ENCODE peak calls at places on chromosomes 1 and 21, in five cellular contexts. M, U, Z, X and N are unnamed samples.

GRCh38 chr1:38697387-38697786 is 162.2 kb downstream of the RRAGC start:
- DNase-seq in M (no peak), U (no peak), Z (no peak), X (no peak), N (no peak)

GRCh38 chr1:85274969-85275453 is 1.4 kb downstream of the BCL10 start:
- DNase-seq in M (peak), U (no peak), Z (peak), X (peak), N (no peak)

GRCh38 chr1:109385417-109385816 is 12.3 kb downstream of the SORT1 start:
- DNase-seq in M (no peak), U (no peak), Z (no peak), X (no peak), N (no peak)

GRCh38 chr1:236120725-236121153 is 21.6 kb upstream of the GPR137B start:
- DNase-seq in M (no peak), U (no peak), Z (no peak), X (no peak), N (no peak)

GRCh38 chr1:94806451-94806861 is 13.7 kb upstream of the SLC44A3 start:
- DNase-seq in M (peak), U (no peak), Z (peak), X (no peak), N (no peak)

GRCh38 chr1:59999006-59999405 is 72.4 kb upstream of the CYP2J2 start:
- DNase-seq in M (no peak), U (no peak), Z (no peak), X (peak), N (no peak)

GRCh38 chr1:8276932-8277331 is 41.0 kb upstream of the SLC45A1 start:
- DNase-seq in M (no peak), U (no peak), Z (no peak), X (no peak), N (no peak)

GRCh38 chr1:77133731-77134358 is 85.4 kb downstream of the PIGK start:
- DNase-seq in M (no peak), U (no peak), Z (no peak), X (no peak), N (no peak)

GRCh38 chr1:39711359-39712340 is 20.4 kb upstream of the HPCAL4 start:
- DNase-seq in M (peak), U (no peak), Z (no peak), X (peak), N (no peak)

GRCh38 chr1:198258491-198258890 is 101.7 kb downstream of the NEK7 start:
- DNase-seq in M (peak), U (no peak), Z (peak), X (peak), N (no peak)

GRCh38 chr21:25735221-25735894 is 586 bp downstream of the GABPA start:
- DNase-seq in M (peak), U (peak), Z (peak), X (no peak), N (peak)
- H4K8ac ChIP-seq in M (peak), U (peak), Z (peak), X (peak), N (peak)

GRCh38 chr1:116910379-116911165 is 856 bp downstream of the PTGFRN start:
- DNase-seq in M (no peak), U (peak), Z (peak), X (peak), N (no peak)

GRCh38 chr1:116911166-116911553 is 1.4 kb downstream of the PTGFRN start:
- DNase-seq in M (no peak), U (no peak), Z (peak), X (no peak), N (no peak)

GRCh38 chr1:116908821-116909510 is 750 bp upstream of the PTGFRN start:
- DNase-seq in M (no peak), U (no peak), Z (no peak), X (no peak), N (no peak)

GRCh38 chr1:116908266-116908665 is 1.4 kb upstream of the PTGFRN start:
- DNase-seq in M (no peak), U (no peak), Z (no peak), X (no peak), N (no peak)

DNA sequence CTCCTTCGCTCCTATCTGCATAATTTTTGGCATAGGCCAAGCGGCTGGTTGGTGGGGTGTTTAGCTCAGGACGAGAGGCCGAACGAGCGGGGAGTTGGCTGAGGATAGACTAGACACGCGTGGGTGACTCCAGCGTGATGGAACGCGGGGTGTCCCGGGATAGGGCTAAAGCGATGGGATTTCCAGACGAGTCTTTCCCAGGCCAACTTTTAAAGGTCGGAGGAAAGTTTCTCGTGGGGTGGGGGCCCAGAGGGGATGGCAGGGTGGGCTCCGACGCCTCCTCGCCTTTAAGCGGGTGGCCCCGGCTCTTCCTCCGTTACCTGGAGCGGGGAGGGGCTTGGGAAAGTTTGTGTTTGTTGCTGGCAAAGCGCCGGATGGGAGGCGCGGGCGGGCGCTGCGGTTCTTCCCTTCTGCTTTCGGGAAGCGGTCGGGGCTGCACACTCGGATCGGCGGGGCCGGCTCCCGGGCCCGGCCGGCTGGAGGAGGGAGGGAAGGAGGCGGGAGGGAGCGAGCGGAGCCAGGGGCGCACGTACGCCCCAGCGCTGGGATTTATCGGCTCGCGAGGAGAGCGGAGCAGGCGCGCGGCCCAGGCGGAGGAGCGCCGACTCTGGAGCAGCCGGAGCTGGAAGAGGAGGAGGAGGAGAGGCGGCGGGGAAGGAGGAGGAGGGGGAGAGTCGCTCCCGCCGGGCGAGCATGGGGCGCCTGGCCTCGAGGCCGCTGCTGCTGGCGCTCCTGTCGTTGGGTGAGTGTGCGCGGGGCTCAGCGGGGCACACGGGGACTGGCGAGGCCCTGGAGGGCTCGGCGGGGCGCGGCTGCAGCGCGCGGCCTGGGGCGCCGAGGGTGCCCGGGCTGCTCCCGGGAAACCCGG is at the start of gene PTGFRN:
- DNase-seq in M (peak), U (peak), Z (peak), X (peak), N (peak)
- H3K4me3 ChIP-seq in M (peak), U (peak), Z (peak), X (peak), N (peak)

GRCh38 chr1:65265296-65266271 is 43.8 kb upstream of the DNAJC6 start:
- DNase-seq in M (no peak), U (peak), Z (peak), X (no peak), N (no peak)
- H3K14ac ChIP-seq in M (no peak), U (no peak), Z (peak), X (peak), N (peak)

DNA sequence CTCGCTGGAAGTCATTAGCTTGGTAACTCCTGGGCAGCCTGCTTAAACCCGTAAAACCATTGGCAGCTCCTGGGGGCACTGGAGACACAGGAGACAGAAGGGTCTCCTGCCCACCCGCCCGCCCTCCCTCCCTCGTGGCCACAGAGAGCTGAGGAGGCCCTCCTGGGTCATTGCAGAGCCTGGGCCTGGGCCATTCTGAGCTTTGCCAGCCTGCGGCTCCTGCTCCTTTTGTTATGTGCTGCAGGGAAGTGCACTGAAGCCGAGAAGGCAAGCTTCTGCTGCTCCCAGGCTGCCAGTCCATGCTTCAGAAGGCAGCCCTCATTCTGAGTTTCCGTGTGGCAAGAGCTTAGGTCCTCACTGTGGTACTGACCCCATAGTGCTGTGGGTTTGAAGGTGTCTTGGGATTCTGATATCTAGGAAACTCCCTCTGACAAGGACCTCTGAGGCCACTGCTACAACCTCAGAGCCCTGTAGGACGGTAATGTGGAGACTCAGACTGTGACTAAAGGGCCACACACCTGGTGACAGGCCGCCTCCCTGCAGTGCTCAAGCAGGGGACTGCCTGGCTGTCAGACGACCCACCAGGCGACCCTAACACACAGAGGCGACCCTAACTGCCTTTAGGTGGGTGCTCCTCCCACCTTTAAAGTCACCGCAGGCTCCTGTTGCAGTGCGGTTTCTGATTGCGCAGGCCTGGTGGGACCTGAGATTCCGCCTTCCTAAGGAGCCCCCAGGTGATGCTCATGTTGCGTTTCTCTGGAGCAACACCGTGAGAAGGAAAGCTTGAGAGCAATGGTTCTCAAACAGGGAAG is 118.7 kb downstream of the IER5 start:
- DNase-seq in M (no peak), U (no peak), Z (no peak), X (no peak), N (no peak)
- H4K8ac ChIP-seq in M (no peak), U (no peak), Z (no peak), X (no peak), N (no peak)

GRCh38 chr1:243490748-243491686 is 235.2 kb downstream of the SDCCAG8 start:
- DNase-seq in M (peak), U (peak), Z (no peak), X (no peak), N (no peak)
- H3K4me3 ChIP-seq in M (no peak), U (no peak), Z (no peak), X (no peak), N (no peak)

GRCh38 chr1:147078606-147079399 is 93.5 kb downstream of the PRKAB2 start:
- DNase-seq in M (no peak), U (peak), Z (no peak), X (no peak), N (no peak)
- H3K14ac ChIP-seq in M (no peak), U (no peak), Z (no peak), X (no peak), N (peak)

GRCh38 chr21:44883250-44883649 is 9.8 kb upstream of the PTTG1IP start:
- DNase-seq in M (no peak), U (no peak), Z (no peak), X (no peak), N (no peak)
- H4K8ac ChIP-seq in M (no peak), U (no peak), Z (no peak), X (no peak), N (no peak)